ENCODE peak calls at places on chromosomes 4 and X, in four cellular contexts. L is mesendoderm, H is H1, T is IMR-90. A is an unnamed sample.

GRCh38 chr4:6095023-6095817 is 77.0 kb upstream of the C4orf50 start:
- DNase-seq in L (no peak), H (no peak), T (peak; percentile 4), A (no peak)

GRCh38 chr4:82737354-82737753 is 61.2 kb downstream of the SCD5 start:
- DNase-seq in L (no peak), H (no peak), T (no peak), A (no peak)

GRCh38 chr4:84937381-84937977 is 29.0 kb downstream of the WDFY3 start:
- DNase-seq in L (no peak), H (no peak), T (no peak), A (no peak)

GRCh38 chrX:35664838-35665237 is 133.3 kb upstream of the MAGEB16 start:
- DNase-seq in L (no peak), H (no peak), T (no peak), A (no peak)

GRCh38 chr4:6199344-6199921 is 916 bp downstream of the JAKMIP1 start:
- DNase-seq in L (peak; percentile 42), H (peak; percentile 81), T (no peak), A (no peak)

GRCh38 chr4:41657561-41657960 is 91.0 kb downstream of the PHOX2B start:
- DNase-seq in L (peak; percentile 6), H (no peak), T (peak; percentile 30), A (no peak)

GRCh38 chr4:183783933-183784622 is 121.0 kb upstream of the STOX2 start:
- DNase-seq in L (no peak), H (no peak), T (peak; percentile 31), A (no peak)

GRCh38 chrX:38151426-38151825 is 69.2 kb downstream of the SRPX start:
- DNase-seq in L (no peak), H (no peak), T (peak; percentile 34), A (no peak)

GRCh38 chrX:135168533-135168932 is 2.7 kb downstream of the CT55 start:
- DNase-seq in L (no peak), H (no peak), T (no peak), A (no peak)

GRCh38 chr4:6416518-6417286 is 55.7 kb downstream of the PPP2R2C start:
- DNase-seq in L (peak; percentile 5), H (no peak), T (no peak), A (no peak)

GRCh38 chr4:19927381-19927780 is 324.3 kb upstream of the SLIT2 start:
- DNase-seq in L (no peak), H (no peak), T (peak; percentile 34), A (no peak)

GRCh38 chrX:111372065-111372464 is 39.9 kb downstream of the DCX start:
- DNase-seq in L (no peak), H (no peak), T (no peak), A (no peak)

GRCh38 chr4:38323141-38323634 is 340.8 kb upstream of the KLF3 start:
- DNase-seq in L (peak; percentile 42), H (no peak), T (peak; percentile 43), A (no peak)

GRCh38 chr4:7808752-7809151 is 130.9 kb downstream of the AFAP1 start:
- DNase-seq in L (no peak), H (no peak), T (peak; percentile 93), A (no peak)

GRCh38 chrX:88101968-88102367 is 584.4 kb downstream of the KLHL4 start:
- DNase-seq in L (no peak), H (no peak), T (no peak), A (no peak)

GRCh38 chrX:128931071-128931470 is 592.2 kb downstream of the SMARCA1 start:
- DNase-seq in L (no peak), H (no peak), T (no peak), A (no peak)

GRCh38 chrX:152941328-152942111 is 43.7 kb downstream of the ZNF185 start:
- DNase-seq in L (peak; percentile 94), H (peak; percentile 93), T (peak; percentile 89), A (peak; percentile 89)

GRCh38 chr4:26762650-26763049 is 98.0 kb upstream of the STIM2 start:
- DNase-seq in L (peak; percentile 16), H (no peak), T (peak; percentile 54), A (no peak)

GRCh38 chrX:107626481-107626880 is 1.8 kb upstream of the PRPS1 start:
- DNase-seq in L (no peak), H (no peak), T (no peak), A (no peak)

GRCh38 chr4:83625807-83626206 is 89.9 kb downstream of the GPAT3 start:
- DNase-seq in L (no peak), H (no peak), T (no peak), A (no peak)

GRCh38 chr4:25524616-25525146 is 131.0 kb upstream of the SLC34A2 start:
- DNase-seq in L (no peak), H (no peak), T (no peak), A (no peak)

GRCh38 chr4:71293705-71294104 is 45.1 kb upstream of the SLC4A4 start:
- DNase-seq in L (no peak), H (no peak), T (peak; percentile 93), A (no peak)

GRCh38 chrX:14050704-14051103 is 21.0 kb upstream of the GEMIN8 start:
- DNase-seq in L (no peak), H (no peak), T (peak; percentile 10), A (no peak)
- H3K4me2 ChIP-seq in L (no peak overlapping the region), H (no peak overlapping the region), T (no peak overlapping the region), A (no peak overlapping the region)

GRCh38 chr4:166994686-166995085 is 239.6 kb downstream of the SPOCK3 start:
- DNase-seq in L (no peak), H (no peak), T (no peak), A (no peak)

GRCh38 chr4:166996216-166996615 is 238.1 kb downstream of the SPOCK3 start:
- DNase-seq in L (no peak), H (no peak), T (no peak), A (no peak)

GRCh38 chr4:167000141-167000852 is 234.0 kb downstream of the SPOCK3 start:
- DNase-seq in L (no peak), H (no peak), T (no peak), A (no peak)
- H4K5ac ChIP-seq in L (no peak overlapping the region), H (no peak overlapping the region), T (no peak overlapping the region), A (no peak overlapping the region)

GRCh38 chr4:95432466-95432865 is 116.3 kb downstream of the UNC5C start:
- DNase-seq in L (no peak), H (no peak), T (no peak), A (no peak)
- H3K4me2 ChIP-seq in L (no peak overlapping the region), H (no peak overlapping the region), T (no peak overlapping the region), A (no peak overlapping the region)

DNA sequence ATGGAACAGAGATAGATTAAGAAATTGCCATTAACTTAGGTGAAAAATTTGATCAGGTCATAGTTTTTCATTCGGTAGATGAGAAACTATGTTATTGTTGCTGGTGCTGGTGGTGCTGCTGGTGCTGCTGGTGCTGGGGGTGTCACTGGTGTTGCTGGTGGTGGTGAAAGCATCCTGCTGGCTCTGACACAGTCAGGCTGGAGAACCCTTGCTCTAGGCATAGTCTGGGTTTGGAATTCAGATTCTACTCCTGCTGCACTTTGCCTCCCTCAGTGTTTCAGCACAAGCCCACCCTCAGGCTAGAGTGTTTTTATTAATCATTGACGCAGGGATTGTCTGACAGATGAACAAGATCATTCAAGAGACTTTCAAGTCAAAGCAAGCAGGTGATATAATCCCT is 80.2 kb downstream of the USP46 start:
- DNase-seq in L (no peak), H (no peak), T (no peak), A (no peak)
- H4K5ac ChIP-seq in L (no peak overlapping the region), H (no peak overlapping the region), T (no peak overlapping the region), A (no peak overlapping the region)

DNA sequence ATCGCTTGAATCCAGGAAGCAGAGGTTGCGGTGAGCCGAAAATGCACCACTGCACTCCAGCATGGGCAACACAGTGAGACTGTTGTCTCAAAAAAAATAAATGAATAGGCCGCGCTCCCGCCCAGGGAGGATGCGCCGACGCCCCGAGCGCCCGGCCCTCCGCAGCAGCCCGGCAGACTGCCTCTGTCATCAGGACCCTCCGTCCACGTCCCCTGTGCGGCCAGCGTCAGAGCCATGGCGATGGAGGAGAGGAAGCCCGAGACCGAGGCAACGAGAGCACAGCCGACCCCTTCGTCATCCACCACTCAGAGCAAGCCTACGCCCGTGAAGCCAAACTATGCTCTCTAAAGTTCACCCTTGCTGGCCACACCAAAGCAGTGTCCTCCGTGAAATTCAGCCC is 21.4 kb downstream of the LIAS start:
- DNase-seq in L (no peak), H (peak; percentile 36), T (no peak), A (no peak)
- H3K4me2 ChIP-seq in L (no peak overlapping the region), H (no peak overlapping the region), T (no peak overlapping the region), A (no peak overlapping the region)

GRCh38 chr4:152304220-152304619 is 231.7 kb downstream of the FBXW7 start:
- DNase-seq in L (peak; percentile 10), H (no peak), T (peak; percentile 2), A (no peak)

GRCh38 chr4:152310223-152310622 is 225.7 kb downstream of the FBXW7 start:
- DNase-seq in L (peak; percentile 85), H (no peak), T (peak; percentile 82), A (peak; percentile 30)

GRCh38 chr4:152308925-152309324 is 227.0 kb downstream of the FBXW7 start:
- DNase-seq in L (no peak), H (no peak), T (no peak), A (no peak)

GRCh38 chr4:152309418-152309817 is 226.5 kb downstream of the FBXW7 start:
- DNase-seq in L (no peak), H (no peak), T (no peak), A (no peak)

GRCh38 chr4:152307669-152308068 is 228.2 kb downstream of the FBXW7 start:
- DNase-seq in L (no peak), H (no peak), T (no peak), A (no peak)
- H4K5ac ChIP-seq in L (no peak overlapping the region), H (no peak overlapping the region), T (no peak overlapping the region), A (no peak overlapping the region)

DNA sequence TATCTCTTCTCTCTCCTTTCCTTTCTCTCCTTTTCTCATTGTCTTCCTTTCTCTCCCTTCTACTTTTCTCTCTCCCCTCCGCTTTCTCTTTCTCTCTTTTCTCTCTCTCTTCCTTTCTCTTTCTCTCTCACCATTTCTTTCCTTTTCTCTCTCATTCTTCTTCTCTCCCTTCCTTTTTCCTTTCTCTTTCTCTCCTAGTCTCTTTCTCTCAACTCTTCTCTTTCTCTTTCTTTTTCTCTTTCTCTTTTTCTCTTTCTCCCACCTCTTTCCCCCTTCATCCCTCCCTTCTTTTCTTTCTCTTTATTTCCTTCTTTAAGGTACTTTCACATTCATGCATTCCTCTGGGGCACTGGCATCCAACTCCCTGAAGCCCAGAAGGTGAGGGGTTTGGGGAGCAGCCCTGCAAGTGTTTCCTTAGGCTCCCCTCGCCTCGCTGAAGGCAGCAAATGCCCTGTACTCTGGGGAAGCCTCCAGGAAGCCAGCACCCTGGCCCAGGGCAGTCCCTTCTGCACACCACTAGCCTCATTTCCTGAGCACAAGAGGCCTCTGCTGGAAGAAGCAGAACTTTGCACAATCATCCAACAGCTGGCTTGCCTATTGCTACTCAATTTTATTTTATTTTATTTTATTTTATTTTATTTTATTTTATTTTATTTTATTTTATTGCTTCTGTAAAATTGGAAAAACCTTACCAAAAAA is 124.2 kb downstream of the NFKB1 start:
- DNase-seq in L (peak; percentile 62), H (no peak), T (peak; percentile 54), A (peak; percentile 64)
- H3K4me2 ChIP-seq in L (no peak overlapping the region), H (no peak overlapping the region), T (no peak overlapping the region), A (no peak overlapping the region)

A was measured in H9.